ENCODE peak calls at places on chromosome 20, in nine cellular contexts. J is GM23338; O is CD8-positive, alpha-beta T cell; U is naive thymus-derived CD4-positive, alpha-beta T cell; W is cardiac muscle cell; T is fibroblast of lung; K is upper lobe of right lung; A is body of pancreas; F is SJSA1. M is an unnamed sample.

GRCh38 chr20:23103284-23104018 is 17.3 kb upstream of the CD93 start:
- DNase-seq in J (no peak), O (no peak), U (no peak), W (peak; percentile 56), T (peak; percentile 26), K (no peak), A (no peak), F (no peak), M (no peak)

GRCh38 chr20:60512436-60512835 is 554.2 kb downstream of the CDH26 start:
- DNase-seq in J (no peak), O (no peak), U (no peak), W (peak; percentile 10), T (peak; percentile 58), K (no peak), A (no peak), F (peak; percentile 65), M (peak; percentile 39)

GRCh38 chr20:22333885-22334545 is 250.4 kb downstream of the FOXA2 start:
- DNase-seq in J (peak; percentile 86), O (no peak), U (no peak), W (peak; percentile 70), T (peak; percentile 63), K (peak; percentile 67), A (peak; percentile 68), F (peak; percentile 61), M (peak; percentile 47)

GRCh38 chr20:63319164-63320040 is 26.4 kb downstream of the COL20A1 start:
- DNase-seq in J (no peak), O (no peak), U (no peak), W (no peak), T (no peak), K (peak; percentile 54), A (no peak), F (no peak), M (no peak)

GRCh38 chr20:13283869-13284268 is 62.8 kb downstream of the ISM1 start:
- DNase-seq in J (no peak), O (no peak), U (no peak), W (no peak), T (no peak), K (no peak), A (no peak), F (no peak), M (no peak)

GRCh38 chr20:42553374-42553773 is 636.3 kb downstream of the PTPRT start:
- DNase-seq in J (no peak), O (no peak), U (no peak), W (no peak), T (no peak), K (no peak), A (no peak), F (no peak), M (no peak)

GRCh38 chr20:38338849-38339520 is 7.3 kb upstream of the LBP start:
- DNase-seq in J (peak; percentile 87), O (no peak), U (no peak), W (peak; percentile 53), T (peak; percentile 21), K (no peak), A (no peak), F (no peak), M (no peak)

GRCh38 chr20:46688151-46689081 is 828 bp downstream of the TP53RK start:
- DNase-seq in J (no peak), O (no peak), U (no peak), W (peak; percentile 56), T (peak; percentile 64), K (no peak), A (no peak), F (no peak), M (no peak)

GRCh38 chr20:22826306-22827230 is 208.5 kb upstream of the SSTR4 start:
- DNase-seq in J (no peak), O (no peak), U (no peak), W (no peak), T (no peak), K (no peak), A (no peak), F (no peak), M (no peak)

GRCh38 chr20:4795394-4795793 is 73.7 kb downstream of the PRND start:
- DNase-seq in J (peak; percentile 53), O (peak; percentile 17), U (no peak), W (peak; percentile 74), T (peak; percentile 63), K (no peak), A (peak; percentile 33), F (peak; percentile 54), M (no peak)

GRCh38 chr20:58878399-58878798 is 25.9 kb downstream of the GNAS start:
- DNase-seq in J (no peak), O (no peak), U (no peak), W (no peak), T (no peak), K (no peak), A (no peak), F (no peak), M (no peak)

GRCh38 chr20:45373353-45374100 is 4.6 kb downstream of the TP53TG5 start:
- DNase-seq in J (peak; percentile 94), O (peak; percentile 87), U (peak; percentile 83), W (peak; percentile 88), T (peak; percentile 81), K (peak; percentile 95), A (peak; percentile 88), F (peak; percentile 79), M (peak; percentile 83)

GRCh38 chr20:45372646-45373352 is 5.3 kb downstream of the TP53TG5 start:
- DNase-seq in J (peak; percentile 72), O (no peak), U (no peak), W (peak; percentile 27), T (no peak), K (peak; percentile 75), A (no peak), F (no peak), M (peak; percentile 67)

GRCh38 chr20:45370571-45371204 is 7.4 kb downstream of the TP53TG5 start:
- DNase-seq in J (no peak), O (no peak), U (no peak), W (no peak), T (no peak), K (no peak), A (no peak), F (no peak), M (no peak)

GRCh38 chr20:45374101-45374467 is 4.0 kb downstream of the TP53TG5 start:
- DNase-seq in J (no peak), O (no peak), U (no peak), W (no peak), T (no peak), K (no peak), A (no peak), F (no peak), M (no peak)

DNA sequence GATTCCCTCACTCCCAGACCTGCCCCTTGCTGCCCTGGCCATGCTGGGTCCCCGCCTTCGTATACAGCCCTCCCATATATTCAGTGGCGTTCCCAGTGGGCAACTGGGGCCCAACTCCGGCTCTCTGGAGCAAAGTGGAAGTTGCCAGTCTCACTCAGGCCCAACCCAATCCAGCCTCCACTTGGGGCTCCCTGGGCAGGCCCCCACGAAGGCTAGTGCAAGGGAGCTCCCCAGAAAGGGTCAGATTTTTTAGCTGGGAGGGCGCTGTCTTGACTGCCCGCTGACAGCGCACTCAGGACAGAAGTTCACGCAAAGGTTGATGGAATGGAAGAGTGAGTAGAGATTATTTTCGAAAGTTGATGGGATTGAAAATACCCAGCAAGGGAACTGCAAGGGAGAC is 5.9 kb downstream of the TP53TG5 start:
- DNase-seq in J (no peak), O (no peak), U (no peak), W (no peak), T (no peak), K (no peak), A (no peak), F (no peak), M (no peak)
- H3K27ac ChIP-seq in J (no peak overlapping the region), O (no peak overlapping the region), U (no peak overlapping the region), W (no peak overlapping the region), T (no peak overlapping the region), K (no peak overlapping the region), A (no peak overlapping the region), F (no peak overlapping the region), M (peak overlapping the region; percentile 90)

DNA sequence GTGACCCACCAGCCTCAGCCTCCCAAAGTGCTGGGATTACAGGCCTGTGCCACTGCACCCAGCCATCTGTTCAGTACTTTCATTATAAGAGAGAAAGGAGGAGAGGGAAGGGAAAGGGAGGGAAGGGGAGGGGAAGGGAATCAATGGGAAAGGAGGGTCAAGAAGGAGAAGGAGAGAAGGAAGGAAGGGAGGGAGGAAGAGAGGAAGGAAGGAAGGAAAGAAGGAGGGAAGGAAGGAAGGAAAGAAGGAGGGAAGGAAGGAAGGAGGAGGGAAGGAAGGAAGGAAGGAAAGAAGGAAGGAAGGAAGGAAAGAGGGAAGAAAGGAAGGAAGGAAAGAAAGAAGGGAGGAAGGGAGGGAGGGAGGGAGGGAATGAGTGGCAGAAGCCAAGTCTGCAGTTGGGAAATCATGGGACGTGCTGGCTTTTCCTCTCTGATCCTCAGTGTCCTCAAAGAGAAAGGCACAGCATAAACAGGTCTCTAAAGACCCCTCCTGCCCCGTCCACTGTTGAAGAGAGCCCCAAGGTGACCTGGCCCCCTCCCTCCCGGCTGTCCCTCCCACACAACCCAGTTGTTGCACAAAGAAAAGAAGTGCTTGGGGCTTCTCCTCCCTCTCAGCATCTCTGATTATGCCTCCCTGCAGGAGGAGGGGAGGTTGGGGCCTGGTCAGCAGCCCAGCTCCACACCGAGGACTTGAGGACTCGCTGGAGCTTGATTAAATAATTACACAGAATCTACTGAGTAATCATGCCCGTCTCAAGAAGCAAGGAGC is 69.1 kb upstream of the TOP1 start:
- DNase-seq in J (no peak), O (no peak), U (no peak), W (no peak), T (no peak), K (no peak), A (no peak), F (peak; percentile 28), M (no peak)
- H3K27ac ChIP-seq in J (no peak overlapping the region), O (no peak overlapping the region), U (no peak overlapping the region), W (no peak overlapping the region), T (no peak overlapping the region), K (no peak overlapping the region), A (no peak overlapping the region), F (no peak overlapping the region), M (no peak overlapping the region)

GRCh38 chr20:35487479-35487878 is 32.1 kb downstream of the CEP250 start:
- DNase-seq in J (no peak), O (no peak), U (no peak), W (no peak), T (no peak), K (no peak), A (no peak), F (no peak), M (no peak)

GRCh38 chr20:35489717-35490116 is 34.3 kb downstream of the CEP250 start:
- DNase-seq in J (no peak), O (no peak), U (no peak), W (no peak), T (no peak), K (no peak), A (no peak), F (no peak), M (no peak)

GRCh38 chr20:35491823-35492222 is 36.4 kb downstream of the CEP250 start:
- DNase-seq in J (no peak), O (no peak), U (no peak), W (no peak), T (no peak), K (no peak), A (no peak), F (no peak), M (no peak)

GRCh38 chr20:35492352-35492751 is 37.0 kb downstream of the CEP250 start:
- DNase-seq in J (no peak), O (no peak), U (no peak), W (no peak), T (no peak), K (peak; percentile 15), A (no peak), F (no peak), M (no peak)

GRCh38 chr20:35490736-35491181 is 35.4 kb downstream of the CEP250 start:
- DNase-seq in J (no peak), O (peak; percentile 56), U (peak; percentile 67), W (no peak), T (no peak), K (no peak), A (peak; percentile 41), F (no peak), M (no peak)
- H3K27ac ChIP-seq in J (no peak overlapping the region), O (peak overlapping the region; percentile 95), U (peak overlapping the region; percentile 84), W (no peak overlapping the region), T (no peak overlapping the region), K (peak overlapping the region; percentile 80), A (no peak overlapping the region), F (no peak overlapping the region), M (no peak overlapping the region)

GRCh38 chr20:9329356-9330092 is 184.9 kb upstream of the LAMP5 start:
- DNase-seq in J (no peak), O (no peak), U (no peak), W (no peak), T (no peak), K (no peak), A (no peak), F (no peak), M (no peak)
- H3K27ac ChIP-seq in J (no peak overlapping the region), O (no peak overlapping the region), U (no peak overlapping the region), W (peak overlapping the region; percentile 97), T (no peak overlapping the region), K (no peak overlapping the region), A (no peak overlapping the region), F (no peak overlapping the region), M (no peak overlapping the region)